ENCODE peak calls at places on chromosomes 2 and 18, in six cellular contexts. V, B, L, C, F and M are unnamed samples.

GRCh38 chr2:171320208-171320621 is 113.6 kb downstream of the METTL8 start:
- DNase-seq in V (no peak), B (no peak), L (no peak), C (no peak), F (no peak), M (no peak)

GRCh38 chr18:79387615-79388014 is 8.1 kb upstream of the NFATC1 start:
- DNase-seq in V (no peak), B (no peak), L (no peak), C (no peak), F (no peak), M (no peak)

GRCh38 chr2:141041281-141041680 is 1089.5 kb downstream of the LRP1B start:
- DNase-seq in V (no peak), B (no peak), L (no peak), C (no peak), F (no peak), M (no peak)

GRCh38 chr2:96119389-96119751 is 3.0 kb upstream of the ADRA2B start:
- DNase-seq in V (no peak), B (no peak), L (no peak), C (no peak), F (no peak), M (no peak)

GRCh38 chr2:11822746-11823411 is 76.4 kb downstream of the LPIN1 start:
- DNase-seq in V (peak), B (no peak), L (no peak), C (no peak), F (no peak), M (no peak)

GRCh38 chr2:237045449-237045848 is 40.2 kb upstream of the COPS8 start:
- DNase-seq in V (peak), B (no peak), L (no peak), C (no peak), F (no peak), M (no peak)

GRCh38 chr2:227780981-227781630 is 32.5 kb upstream of the CCL20 start:
- DNase-seq in V (no peak), B (no peak), L (no peak), C (no peak), F (no peak), M (no peak)

GRCh38 chr2:143936758-143937562 is 583.0 kb downstream of the ZEB2 start:
- DNase-seq in V (no peak), B (peak), L (no peak), C (no peak), F (peak), M (peak)

GRCh38 chr18:77000527-77000926 is 132.1 kb downstream of the MBP start:
- DNase-seq in V (peak), B (peak), L (peak), C (peak), F (peak), M (peak)

GRCh38 chr2:95277246-95277906 is 3.1 kb downstream of the PROM2 start:
- DNase-seq in V (peak), B (no peak), L (no peak), C (no peak), F (no peak), M (peak)

GRCh38 chr2:78654941-78655340 is 370.6 kb upstream of the REG3G start:
- DNase-seq in V (no peak), B (no peak), L (no peak), C (no peak), F (no peak), M (no peak)

GRCh38 chr2:39870871-39871270 is 91.8 kb upstream of the THUMPD2 start:
- DNase-seq in V (no peak), B (no peak), L (no peak), C (no peak), F (no peak), M (no peak)

GRCh38 chr2:108945969-108946368 is 43.1 kb downstream of the EDAR start:
- DNase-seq in V (no peak), B (no peak), L (no peak), C (no peak), F (no peak), M (no peak)

GRCh38 chr18:48408727-48409590 is at the start of gene ZBTB7C:
- DNase-seq in V (no peak), B (no peak), L (no peak), C (no peak), F (peak), M (peak)

GRCh38 chr18:48412339-48412929 is 3.3 kb upstream of the ZBTB7C start:
- DNase-seq in V (peak), B (peak), L (no peak), C (peak), F (peak), M (peak)

GRCh38 chr18:48408111-48408726 is 964 bp downstream of the ZBTB7C start:
- DNase-seq in V (no peak), B (no peak), L (no peak), C (no peak), F (peak), M (no peak)

GRCh38 chr18:48409591-48410094 is 460 bp upstream of the ZBTB7C start:
- DNase-seq in V (no peak), B (peak), L (no peak), C (no peak), F (peak), M (no peak)

DNA sequence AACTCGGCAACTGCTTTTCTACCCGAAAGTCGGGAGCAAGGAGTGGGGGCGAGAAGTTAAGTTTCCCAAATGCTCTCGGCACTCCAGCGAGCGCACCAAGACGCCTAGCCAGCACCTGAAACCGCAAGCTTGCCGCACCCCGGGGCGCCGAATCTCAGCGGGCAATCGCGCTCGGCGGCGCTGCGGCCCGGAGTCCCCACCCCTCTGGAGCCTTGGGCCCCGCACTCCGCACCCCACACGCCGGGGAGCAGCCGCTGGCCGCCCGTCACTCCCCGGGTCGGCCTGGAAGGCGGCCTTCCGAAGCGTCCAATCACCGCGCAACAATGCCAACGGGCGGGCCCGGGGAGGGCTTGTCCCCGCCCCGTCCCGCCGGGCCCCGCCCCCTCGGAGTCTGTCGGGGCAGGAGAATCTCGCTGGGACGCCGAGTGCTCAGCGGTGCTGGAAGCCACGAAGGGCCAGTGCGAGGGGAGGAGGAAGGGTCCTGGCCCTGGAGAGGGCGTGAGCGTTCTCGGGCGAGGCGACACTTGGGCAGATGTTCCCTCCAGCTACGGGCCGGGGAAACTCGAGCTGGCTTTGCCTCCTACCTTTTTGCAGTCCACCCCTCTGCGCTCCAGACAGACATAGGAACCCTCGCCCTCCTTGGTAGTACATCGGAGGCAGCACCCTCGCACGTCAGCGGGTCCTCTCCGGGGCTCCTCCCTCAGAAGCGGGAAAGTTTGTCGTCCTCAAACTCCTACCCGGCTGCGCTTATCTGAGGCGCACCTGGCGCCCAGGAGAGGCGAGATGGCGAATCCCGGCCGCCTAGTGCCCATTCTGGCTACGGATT is 1.1 kb upstream of the ZBTB7C start:
- DNase-seq in V (peak), B (peak), L (peak), C (no peak), F (peak), M (peak)
- TF ChIP-seq CTCF in V (no peak), B (no peak), L (no peak), C (no peak), F (no peak), M (no peak)

DNA sequence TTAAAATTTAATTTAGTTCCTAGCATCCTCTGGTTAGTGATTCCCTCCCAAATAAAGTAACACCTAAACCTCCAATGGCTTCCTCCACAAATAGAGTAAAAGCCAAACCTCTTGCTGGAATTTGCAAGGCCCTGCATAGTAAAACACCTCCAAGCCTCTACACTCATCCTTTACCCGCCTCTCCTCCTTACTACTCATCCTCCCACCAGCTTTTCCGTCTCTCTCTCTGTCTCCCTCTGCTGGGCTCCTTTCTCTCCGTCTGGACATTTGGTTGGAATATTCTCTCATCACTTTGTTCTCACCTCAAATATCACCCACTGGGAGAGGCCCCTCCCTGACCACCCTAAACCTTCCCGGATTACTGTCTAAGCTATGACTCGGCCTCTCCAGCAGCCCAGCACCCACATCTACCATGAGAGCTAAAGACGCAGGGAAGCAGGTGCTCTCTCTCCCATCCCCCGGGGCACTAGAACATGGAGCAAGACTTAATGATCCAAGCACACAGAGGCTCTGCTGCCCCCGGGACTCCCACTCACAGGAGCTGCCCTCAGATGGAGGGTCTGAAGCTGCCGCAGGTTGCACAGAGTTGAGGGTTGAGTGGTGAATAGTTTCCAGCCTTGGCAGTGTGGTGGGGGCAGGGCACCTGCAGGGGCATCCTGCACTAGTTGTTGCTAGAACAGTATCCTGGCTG is 167.2 kb downstream of the FBXO15 start:
- DNase-seq in V (peak), B (peak), L (no peak), C (peak), F (peak), M (peak)
- TF ChIP-seq CTCF in V (peak), B (peak), L (no peak), C (peak), F (peak), M (peak)

DNA sequence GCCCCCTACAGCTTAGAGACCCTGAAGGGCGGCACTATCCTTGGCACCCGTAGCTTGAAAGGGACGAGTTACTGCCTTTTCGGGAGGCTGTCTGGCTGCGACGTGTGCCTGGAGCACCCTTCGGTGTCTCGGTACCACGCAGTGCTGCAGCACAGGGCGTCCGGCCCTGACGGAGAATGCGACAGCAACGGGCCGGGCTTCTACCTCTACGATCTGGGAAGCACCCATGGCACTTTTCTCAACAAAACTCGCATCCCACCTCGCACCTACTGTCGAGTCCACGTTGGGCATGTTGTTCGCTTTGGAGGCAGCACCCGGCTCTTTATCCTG is 521 bp downstream of the SLC4A1AP start:
- DNase-seq in V (no peak), B (no peak), L (no peak), C (no peak), F (no peak), M (no peak)
- TF ChIP-seq CTCF in V (no peak), B (no peak), L (no peak), C (no peak), F (no peak), M (no peak)

DNA sequence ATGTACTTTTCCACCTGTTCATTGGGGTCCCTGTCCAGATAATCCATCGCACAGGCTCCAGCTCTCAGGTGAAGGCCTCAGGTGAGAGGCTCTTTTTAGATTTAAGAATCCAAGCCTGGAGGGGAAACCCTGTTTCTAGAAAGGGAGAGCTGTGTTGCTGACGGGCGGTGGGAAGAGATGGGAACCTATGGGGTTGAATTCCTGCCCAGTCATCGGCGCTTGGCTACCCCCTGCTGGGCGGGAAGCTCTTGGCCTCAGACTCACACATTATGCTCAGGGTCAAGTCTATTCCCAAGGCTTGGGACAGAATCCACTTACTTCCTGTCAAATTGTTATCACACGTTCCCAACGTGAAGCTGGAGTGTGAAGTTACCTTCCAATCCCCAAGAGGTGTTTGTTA is 181.9 kb upstream of the ETAA1 start:
- DNase-seq in V (peak), B (no peak), L (no peak), C (no peak), F (peak), M (peak)
- TF ChIP-seq CTCF in V (peak), B (no peak), L (no peak), C (peak), F (peak), M (peak)

DNA sequence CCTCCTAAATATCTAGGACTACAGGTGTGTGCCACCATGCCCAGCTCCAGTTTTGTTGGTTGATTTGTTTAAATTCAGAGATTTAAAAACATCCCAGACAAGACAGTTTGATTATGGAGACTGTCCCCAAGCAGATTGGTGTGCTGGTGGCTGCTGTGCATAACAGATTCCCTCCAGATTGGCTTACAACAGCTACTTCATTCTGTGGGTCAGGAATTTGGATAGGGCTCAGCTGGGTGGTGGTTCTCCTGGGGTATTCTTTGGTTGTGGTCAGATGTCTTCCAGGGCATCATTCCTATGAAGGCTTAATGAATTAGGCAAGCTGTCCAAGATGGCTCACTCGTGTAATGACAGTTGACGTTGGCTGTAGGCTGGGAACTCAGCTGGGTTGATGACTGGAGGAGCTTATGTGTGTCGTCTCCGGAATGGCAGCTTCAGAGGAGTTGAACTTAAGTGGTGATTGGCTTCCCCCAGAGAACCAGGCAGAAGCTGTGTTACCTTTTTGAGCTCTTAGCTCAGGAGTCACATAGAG is 10.6 kb upstream of the SNORC start:
- DNase-seq in V (no peak), B (no peak), L (no peak), C (no peak), F (no peak), M (no peak)
- TF ChIP-seq CTCF in V (no peak), B (no peak), L (no peak), C (no peak), F (no peak), M (no peak)

GRCh38 chr2:17573085-17573805 is 32.7 kb downstream of the VSNL1 start:
- DNase-seq in V (peak), B (no peak), L (no peak), C (no peak), F (peak), M (no peak)
- TF ChIP-seq CTCF in V (no peak), B (no peak), L (no peak), C (no peak), F (peak), M (no peak)